ENCODE peak calls at places on chromosomes 1 and 21, in eight cellular contexts. One of them, this sample, is unnamed.

GRCh38 chr21:33046455-33046854 is 20.7 kb downstream of the OLIG2 start:
- DNase-seq in heart left ventricle: no peak
- DNase-seq in A549: no peak
- DNase-seq in nephron progenitor cell: no peak
- DNase-seq in fibroblast of lung: no peak
- DNase-seq in K562: no peak
- DNase-seq in hepatocyte: no peak
- DNase-seq in GM20000: no peak
- DNase-seq in this sample: peak

GRCh38 chr1:184033136-184033469 is 4.4 kb downstream of the COLGALT2 start:
- DNase-seq in heart left ventricle: no peak
- DNase-seq in A549: no peak
- DNase-seq in nephron progenitor cell: no peak
- DNase-seq in fibroblast of lung: no peak
- DNase-seq in K562: no peak
- DNase-seq in hepatocyte: no peak
- DNase-seq in GM20000: no peak
- DNase-seq in this sample: no peak

GRCh38 chr1:92483442-92484170 is 3.1 kb downstream of the GFI1 start:
- DNase-seq in heart left ventricle: no peak
- DNase-seq in A549: no peak
- DNase-seq in nephron progenitor cell: peak
- DNase-seq in fibroblast of lung: no peak
- DNase-seq in K562: no peak
- DNase-seq in hepatocyte: peak
- DNase-seq in GM20000: peak
- DNase-seq in this sample: no peak

GRCh38 chr21:14554948-14555347 is 8.8 kb upstream of the SAMSN1 start:
- DNase-seq in heart left ventricle: no peak
- DNase-seq in A549: no peak
- DNase-seq in nephron progenitor cell: no peak
- DNase-seq in fibroblast of lung: no peak
- DNase-seq in K562: no peak
- DNase-seq in hepatocyte: no peak
- DNase-seq in GM20000: no peak
- DNase-seq in this sample: no peak

GRCh38 chr1:77825356-77825709 is 45.9 kb downstream of the MIGA1 start:
- DNase-seq in heart left ventricle: peak
- DNase-seq in A549: no peak
- DNase-seq in nephron progenitor cell: no peak
- DNase-seq in fibroblast of lung: peak
- DNase-seq in K562: no peak
- DNase-seq in hepatocyte: peak
- DNase-seq in GM20000: peak
- DNase-seq in this sample: peak

GRCh38 chr1:62040973-62041372 is 153.7 kb upstream of the L1TD1 start:
- DNase-seq in heart left ventricle: no peak
- DNase-seq in A549: no peak
- DNase-seq in nephron progenitor cell: no peak
- DNase-seq in fibroblast of lung: no peak
- DNase-seq in K562: no peak
- DNase-seq in hepatocyte: no peak
- DNase-seq in GM20000: no peak
- DNase-seq in this sample: no peak

GRCh38 chr1:241825581-241825980 is 22.4 kb upstream of the EXO1 start:
- DNase-seq in heart left ventricle: no peak
- DNase-seq in A549: no peak
- DNase-seq in nephron progenitor cell: no peak
- DNase-seq in fibroblast of lung: peak
- DNase-seq in K562: no peak
- DNase-seq in hepatocyte: no peak
- DNase-seq in GM20000: no peak
- DNase-seq in this sample: no peak

GRCh38 chr1:75174031-75174760 is 40.0 kb downstream of the LHX8 start:
- DNase-seq in heart left ventricle: no peak
- DNase-seq in A549: no peak
- DNase-seq in nephron progenitor cell: no peak
- DNase-seq in fibroblast of lung: no peak
- DNase-seq in K562: no peak
- DNase-seq in hepatocyte: no peak
- DNase-seq in GM20000: no peak
- DNase-seq in this sample: no peak

GRCh38 chr1:156963621-156964020 is 43.2 kb downstream of the LRRC71 start:
- DNase-seq in heart left ventricle: no peak
- DNase-seq in A549: no peak
- DNase-seq in nephron progenitor cell: no peak
- DNase-seq in fibroblast of lung: no peak
- DNase-seq in K562: no peak
- DNase-seq in hepatocyte: no peak
- DNase-seq in GM20000: no peak
- DNase-seq in this sample: peak

GRCh38 chr1:150259217-150259616 is 1.6 kb downstream of the CA14 start:
- DNase-seq in heart left ventricle: no peak
- DNase-seq in A549: no peak
- DNase-seq in nephron progenitor cell: no peak
- DNase-seq in fibroblast of lung: no peak
- DNase-seq in K562: no peak
- DNase-seq in hepatocyte: no peak
- DNase-seq in GM20000: no peak
- DNase-seq in this sample: no peak

GRCh38 chr1:155651861-155652661 is 36.5 kb downstream of the YY1AP1 start:
- DNase-seq in heart left ventricle: no peak
- DNase-seq in A549: no peak
- DNase-seq in nephron progenitor cell: no peak
- DNase-seq in fibroblast of lung: no peak
- DNase-seq in K562: no peak
- DNase-seq in hepatocyte: no peak
- DNase-seq in GM20000: no peak
- DNase-seq in this sample: no peak

GRCh38 chr1:64405833-64406232 is 64.1 kb upstream of the CACHD1 start:
- DNase-seq in heart left ventricle: no peak
- DNase-seq in A549: no peak
- DNase-seq in nephron progenitor cell: no peak
- DNase-seq in fibroblast of lung: no peak
- DNase-seq in K562: no peak
- DNase-seq in hepatocyte: no peak
- DNase-seq in GM20000: no peak
- DNase-seq in this sample: no peak

GRCh38 chr1:172351761-172352161 is 68.7 kb upstream of the C1orf105 start:
- DNase-seq in heart left ventricle: no peak
- DNase-seq in A549: no peak
- DNase-seq in nephron progenitor cell: no peak
- DNase-seq in fibroblast of lung: peak
- DNase-seq in K562: no peak
- DNase-seq in hepatocyte: no peak
- DNase-seq in GM20000: no peak
- DNase-seq in this sample: no peak

GRCh38 chr21:41180752-41181151 is 12.8 kb downstream of the BACE2 start:
- DNase-seq in heart left ventricle: no peak
- DNase-seq in A549: no peak
- DNase-seq in nephron progenitor cell: no peak
- DNase-seq in fibroblast of lung: no peak
- DNase-seq in K562: no peak
- DNase-seq in hepatocyte: no peak
- DNase-seq in GM20000: no peak
- DNase-seq in this sample: no peak

GRCh38 chr1:114901739-114902255 is 47.1 kb downstream of the SYCP1 start:
- DNase-seq in heart left ventricle: no peak
- DNase-seq in A549: no peak
- DNase-seq in nephron progenitor cell: no peak
- DNase-seq in fibroblast of lung: no peak
- DNase-seq in K562: no peak
- DNase-seq in hepatocyte: no peak
- DNase-seq in GM20000: no peak
- DNase-seq in this sample: no peak

GRCh38 chr1:110902820-110903463 is 30.0 kb downstream of the CD53 start:
- DNase-seq in heart left ventricle: no peak
- DNase-seq in A549: no peak
- DNase-seq in nephron progenitor cell: no peak
- DNase-seq in fibroblast of lung: no peak
- DNase-seq in K562: no peak
- DNase-seq in hepatocyte: no peak
- DNase-seq in GM20000: no peak
- DNase-seq in this sample: no peak

GRCh38 chr1:117661027-117661426 is 55.2 kb downstream of the TENT5C start:
- DNase-seq in heart left ventricle: no peak
- DNase-seq in A549: no peak
- DNase-seq in nephron progenitor cell: no peak
- DNase-seq in fibroblast of lung: no peak
- DNase-seq in K562: no peak
- DNase-seq in hepatocyte: no peak
- DNase-seq in GM20000: no peak
- DNase-seq in this sample: no peak

GRCh38 chr1:32892368-32893197 is 6.3 kb downstream of the HPCA start:
- DNase-seq in heart left ventricle: no peak
- DNase-seq in A549: peak
- DNase-seq in nephron progenitor cell: peak
- DNase-seq in fibroblast of lung: peak
- DNase-seq in K562: peak
- DNase-seq in hepatocyte: peak
- DNase-seq in GM20000: peak
- DNase-seq in this sample: no peak
- TF ChIP-seq CTCF in heart left ventricle: peak
- TF ChIP-seq CTCF in A549: peak
- TF ChIP-seq CTCF in nephron progenitor cell: peak
- TF ChIP-seq CTCF in fibroblast of lung: no peak
- TF ChIP-seq CTCF in K562: peak
- TF ChIP-seq CTCF in hepatocyte: peak
- TF ChIP-seq CTCF in GM20000: peak
- TF ChIP-seq CTCF in this sample: peak

GRCh38 chr1:55378582-55378981 is 163.4 kb upstream of the USP24 start:
- DNase-seq in heart left ventricle: no peak
- DNase-seq in A549: no peak
- DNase-seq in nephron progenitor cell: peak
- DNase-seq in fibroblast of lung: peak
- DNase-seq in K562: peak
- DNase-seq in hepatocyte: peak
- DNase-seq in GM20000: peak
- DNase-seq in this sample: no peak
- TF ChIP-seq CTCF in heart left ventricle: peak
- TF ChIP-seq CTCF in A549: peak
- TF ChIP-seq CTCF in nephron progenitor cell: peak
- TF ChIP-seq CTCF in fibroblast of lung: peak
- TF ChIP-seq CTCF in K562: peak
- TF ChIP-seq CTCF in hepatocyte: peak
- TF ChIP-seq CTCF in GM20000: peak
- TF ChIP-seq CTCF in this sample: peak

DNA sequence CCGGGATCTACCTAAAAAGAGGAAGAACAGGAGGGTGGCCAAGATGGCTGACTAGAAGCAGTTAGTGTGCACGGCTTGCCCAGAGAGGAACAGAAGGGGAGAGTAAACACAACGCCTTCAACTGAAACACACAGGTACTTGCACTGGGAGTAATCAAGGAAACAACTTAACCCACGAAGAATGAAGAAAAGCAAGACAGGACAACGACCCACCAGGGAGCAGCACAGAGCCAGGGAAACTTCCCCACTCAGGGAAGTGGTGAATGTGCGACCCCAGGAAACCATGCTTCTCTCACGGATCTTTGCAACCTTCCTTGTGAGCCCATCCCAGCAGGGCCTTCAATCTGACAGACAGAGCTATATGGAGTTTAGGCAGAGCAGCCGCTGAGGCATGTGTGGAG is 46.1 kb downstream of the ACKR1 start:
- DNase-seq in heart left ventricle: no peak
- DNase-seq in A549: no peak
- DNase-seq in nephron progenitor cell: no peak
- DNase-seq in fibroblast of lung: no peak
- DNase-seq in K562: no peak
- DNase-seq in hepatocyte: no peak
- DNase-seq in GM20000: no peak
- DNase-seq in this sample: no peak
- TF ChIP-seq CTCF in heart left ventricle: no peak
- TF ChIP-seq CTCF in A549: no peak
- TF ChIP-seq CTCF in nephron progenitor cell: no peak
- TF ChIP-seq CTCF in fibroblast of lung: no peak
- TF ChIP-seq CTCF in K562: peak
- TF ChIP-seq CTCF in hepatocyte: no peak
- TF ChIP-seq CTCF in GM20000: no peak
- TF ChIP-seq CTCF in this sample: no peak

GRCh38 chr1:47333922-47334764 is 553 bp downstream of the CMPK1 start:
- DNase-seq in heart left ventricle: peak
- DNase-seq in A549: peak
- DNase-seq in nephron progenitor cell: peak
- DNase-seq in fibroblast of lung: peak
- DNase-seq in K562: peak
- DNase-seq in hepatocyte: peak
- DNase-seq in GM20000: peak
- DNase-seq in this sample: peak
- TF ChIP-seq CTCF in heart left ventricle: peak
- TF ChIP-seq CTCF in A549: peak
- TF ChIP-seq CTCF in nephron progenitor cell: no peak
- TF ChIP-seq CTCF in fibroblast of lung: peak
- TF ChIP-seq CTCF in K562: peak
- TF ChIP-seq CTCF in hepatocyte: peak
- TF ChIP-seq CTCF in GM20000: peak
- TF ChIP-seq CTCF in this sample: no peak